ENCODE peak calls at places on chromosomes 2 and 18, in four cellular contexts. One of them, this sample, is unnamed.

GRCh38 chr2:202750778-202751427 is 116.1 kb downstream of the FAM117B start:
- DNase-seq in pancreas: no peak
- DNase-seq in colonic mucosa: no peak
- DNase-seq in HFF-Myc: no peak
- DNase-seq in this sample: no peak

GRCh38 chr2:47819834-47820233 is 36.9 kb downstream of the MSH6 start:
- DNase-seq in HFF-Myc: no peak
- DNase-seq in colonic mucosa: no peak
- DNase-seq in pancreas: no peak
- DNase-seq in this sample: no peak

GRCh38 chr2:197273485-197273884 is 37.1 kb downstream of the ANKRD44 start:
- DNase-seq in pancreas: peak; percentile 81
- DNase-seq in HFF-Myc: no peak
- DNase-seq in colonic mucosa: no peak
- DNase-seq in this sample: no peak

GRCh38 chr2:240466579-240467148 is 31.2 kb downstream of the GPC1 start:
- DNase-seq in pancreas: peak; percentile 28
- DNase-seq in colonic mucosa: no peak
- DNase-seq in HFF-Myc: no peak
- DNase-seq in this sample: peak; percentile 39

GRCh38 chr2:240789501-240790369 is 30.3 kb downstream of the KIF1A start:
- DNase-seq in pancreas: peak; percentile 14
- DNase-seq in colonic mucosa: no peak
- DNase-seq in HFF-Myc: no peak
- DNase-seq in this sample: peak; percentile 12

GRCh38 chr2:168663993-168664392 is 138.4 kb upstream of the NOSTRIN start:
- DNase-seq in HFF-Myc: no peak
- DNase-seq in colonic mucosa: no peak
- DNase-seq in pancreas: no peak
- DNase-seq in this sample: no peak

GRCh38 chr2:60215295-60215990 is 338.0 kb downstream of the BCL11A start:
- DNase-seq in colonic mucosa: peak; percentile 55
- DNase-seq in HFF-Myc: no peak
- DNase-seq in pancreas: peak; percentile 31
- DNase-seq in this sample: no peak

GRCh38 chr2:100611079-100612029 is 48.6 kb downstream of the PDCL3 start:
- DNase-seq in HFF-Myc: no peak
- DNase-seq in pancreas: no peak
- DNase-seq in colonic mucosa: no peak
- DNase-seq in this sample: no peak

GRCh38 chr2:173216055-173216454 is 138.6 kb upstream of the CDCA7 start:
- DNase-seq in HFF-Myc: no peak
- DNase-seq in colonic mucosa: no peak
- DNase-seq in pancreas: no peak
- DNase-seq in this sample: no peak

GRCh38 chr18:3661989-3662388 is 212.0 kb downstream of the TGIF1 start:
- DNase-seq in colonic mucosa: no peak
- DNase-seq in pancreas: no peak
- DNase-seq in HFF-Myc: no peak
- DNase-seq in this sample: no peak

GRCh38 chr2:232325324-232326273 is 53.0 kb upstream of the ALPP start:
- DNase-seq in colonic mucosa: peak; percentile 78
- DNase-seq in pancreas: peak; percentile 68
- DNase-seq in HFF-Myc: no peak
- DNase-seq in this sample: peak; percentile 84

GRCh38 chr2:29606105-29606871 is 315.1 kb downstream of the ALK start:
- DNase-seq in HFF-Myc: peak; percentile 42
- DNase-seq in pancreas: no peak
- DNase-seq in colonic mucosa: no peak
- DNase-seq in this sample: no peak

GRCh38 chr2:146598791-146599190 is 1246.0 kb upstream of the ACVR2A start:
- DNase-seq in colonic mucosa: no peak
- DNase-seq in HFF-Myc: no peak
- DNase-seq in pancreas: no peak
- DNase-seq in this sample: no peak

DNA sequence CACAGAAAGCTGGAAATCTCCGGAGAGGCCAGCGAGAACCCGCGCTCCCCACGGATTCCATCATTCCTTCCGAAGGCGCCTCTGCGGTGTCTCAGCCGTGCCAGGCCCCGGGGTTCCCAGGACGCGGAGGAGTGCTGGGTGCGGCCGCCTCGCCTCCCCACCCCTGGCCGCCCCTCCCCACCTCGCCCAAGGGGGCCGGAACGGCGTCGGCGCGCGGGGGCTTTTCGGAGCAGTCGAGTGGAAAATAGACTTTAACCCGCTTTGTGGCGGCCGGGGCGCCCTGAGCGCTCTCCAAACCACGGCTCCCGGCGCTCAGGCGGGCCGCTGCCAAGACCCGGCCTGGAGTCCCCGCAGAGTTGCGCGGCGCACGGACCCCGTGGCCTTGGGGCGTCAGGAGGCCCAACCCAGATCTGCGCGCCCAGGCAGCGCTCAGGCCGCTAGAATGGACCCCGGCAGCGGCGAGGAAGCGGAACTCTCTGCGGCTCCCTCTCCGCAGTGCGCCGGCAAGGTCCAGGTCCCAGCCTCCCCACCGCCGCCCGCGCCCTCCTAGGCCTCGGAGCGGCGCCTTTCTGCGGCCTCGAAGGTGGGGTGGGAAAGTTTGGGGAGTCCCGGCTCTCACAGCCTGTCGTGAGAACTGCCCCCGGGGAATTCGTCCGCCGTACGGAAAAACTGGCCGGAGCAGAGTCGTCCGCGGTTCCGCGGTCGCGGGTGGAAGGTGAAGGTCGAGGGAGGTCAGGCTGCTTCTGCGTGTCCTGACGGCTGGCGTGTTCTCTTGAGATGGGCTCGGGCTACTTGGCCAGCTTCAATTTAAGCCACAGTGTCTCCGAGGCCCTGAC is 1.2 kb upstream of the EMX1 start:
- DNase-seq in HFF-Myc: no peak
- DNase-seq in pancreas: peak; percentile 78
- DNase-seq in colonic mucosa: peak; percentile 76
- DNase-seq in this sample: peak; percentile 69
- TF ChIP-seq CTCF in HFF-Myc: no peak
- TF ChIP-seq CTCF in pancreas: no peak
- TF ChIP-seq CTCF in colonic mucosa: no peak
- TF ChIP-seq CTCF in this sample: no peak

GRCh38 chr2:162091325-162092007 is 17.5 kb upstream of the DPP4 start:
- DNase-seq in colonic mucosa: peak; percentile 81
- DNase-seq in pancreas: no peak
- DNase-seq in HFF-Myc: peak; percentile 61
- DNase-seq in this sample: no peak
- TF ChIP-seq CTCF in colonic mucosa: peak; percentile 18
- TF ChIP-seq CTCF in pancreas: no peak
- TF ChIP-seq CTCF in HFF-Myc: peak; percentile 42
- TF ChIP-seq CTCF in this sample: no peak

DNA sequence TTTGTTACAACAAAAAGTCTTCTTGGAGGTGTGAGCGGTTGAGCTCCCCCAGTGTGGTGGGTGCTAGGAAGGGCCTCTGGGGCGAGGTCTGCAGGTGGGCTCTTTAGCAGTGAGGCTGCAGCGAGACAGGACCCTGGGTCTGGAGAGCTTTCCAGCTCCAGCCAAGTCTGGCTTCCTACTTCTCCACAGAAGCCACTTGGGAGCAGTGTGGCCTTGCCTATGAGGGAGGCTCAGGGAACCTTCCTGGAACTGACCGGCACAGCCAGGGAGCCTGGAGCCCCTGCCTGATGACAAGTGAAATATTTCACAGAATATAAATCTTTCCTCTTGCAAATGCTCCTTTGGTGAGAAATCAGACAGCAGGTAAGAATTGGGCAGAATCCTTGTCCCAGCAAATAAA is 289.6 kb upstream of the SPRED2 start:
- DNase-seq in colonic mucosa: peak; percentile 20
- DNase-seq in HFF-Myc: no peak
- DNase-seq in pancreas: peak; percentile 25
- DNase-seq in this sample: peak; percentile 58
- TF ChIP-seq CTCF in colonic mucosa: no peak
- TF ChIP-seq CTCF in HFF-Myc: no peak
- TF ChIP-seq CTCF in pancreas: no peak
- TF ChIP-seq CTCF in this sample: no peak

GRCh38 chr2:17149945-17150344 is 368.3 kb downstream of the RAD51AP2 start:
- DNase-seq in pancreas: no peak
- DNase-seq in HFF-Myc: no peak
- DNase-seq in colonic mucosa: no peak
- DNase-seq in this sample: no peak

GRCh38 chr2:17146358-17146757 is 371.9 kb downstream of the RAD51AP2 start:
- DNase-seq in colonic mucosa: no peak
- DNase-seq in pancreas: no peak
- DNase-seq in HFF-Myc: no peak
- DNase-seq in this sample: no peak

DNA sequence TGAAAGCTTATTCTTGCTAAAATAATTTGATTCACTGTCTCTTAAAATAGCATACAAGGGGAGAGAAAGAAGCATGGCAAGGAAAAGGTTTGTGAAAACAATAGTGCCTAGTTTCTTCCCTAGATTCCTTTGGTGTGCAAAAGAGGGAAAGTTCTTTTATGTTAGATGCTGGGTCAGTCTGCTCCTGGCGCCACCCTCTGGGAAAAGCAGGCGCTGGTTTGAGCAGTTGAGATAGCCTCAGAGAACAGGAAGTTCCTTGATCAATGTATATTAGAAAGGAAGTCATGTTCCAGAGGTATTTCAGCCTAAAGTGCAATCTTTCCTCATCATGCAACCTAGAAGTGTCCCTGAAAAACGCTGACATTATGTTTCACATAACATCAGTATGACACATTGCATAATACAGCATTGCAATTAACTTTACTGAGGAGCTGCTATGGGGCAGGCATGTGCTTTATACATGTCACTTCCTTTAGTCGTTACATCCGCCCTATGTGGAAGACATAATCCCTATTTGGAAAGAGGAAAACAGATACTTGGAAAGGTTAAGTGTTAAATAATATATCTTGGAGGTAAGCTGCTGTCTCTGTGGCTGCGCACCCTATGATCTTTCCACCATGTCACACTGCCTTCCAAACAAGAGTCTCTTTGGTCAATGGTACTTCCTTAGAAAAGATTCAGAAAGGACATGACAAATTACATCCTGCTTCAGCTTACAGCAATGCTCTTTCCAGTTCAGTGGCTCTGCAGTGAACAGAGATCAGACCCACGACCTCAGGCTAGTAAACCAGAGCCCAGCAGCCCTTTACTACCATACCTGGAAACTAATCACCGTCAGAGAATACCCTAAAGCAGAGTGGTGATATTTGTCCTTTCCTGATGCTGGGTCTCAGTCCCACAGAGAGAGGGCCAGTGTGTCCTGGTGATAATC is 369.7 kb downstream of the RAD51AP2 start:
- DNase-seq in HFF-Myc: no peak
- DNase-seq in pancreas: no peak
- DNase-seq in colonic mucosa: no peak
- DNase-seq in this sample: no peak
- TF ChIP-seq CTCF in HFF-Myc: no peak
- TF ChIP-seq CTCF in pancreas: no peak
- TF ChIP-seq CTCF in colonic mucosa: no peak
- TF ChIP-seq CTCF in this sample: no peak